ENCODE peak calls at places on chromosomes 6 and 20, in five cellular contexts. R is mesothelial cell of epicardium, Y is DMS 273 treated with DMSO at 0.1 percent for 48 hours, B is anterior cingulate cortex, W is HS-5. J is an unnamed sample.

GRCh38 chr6:100461273-100461919 is 3.3 kb downstream of the SIM1 start:
- DNase-seq in W (peak; percentile 44), B (no peak), Y (peak; percentile 70), R (no peak), J (no peak)

GRCh38 chr20:17083738-17084137 is 143.1 kb upstream of the PCSK2 start:
- DNase-seq in B (no peak), W (no peak), R (no peak), Y (no peak), J (no peak)

GRCh38 chr20:13430346-13431002 is 208.3 kb downstream of the TASP1 start:
- DNase-seq in B (no peak), Y (no peak), R (no peak), W (no peak), J (no peak)

GRCh38 chr6:7691675-7692452 is 34.0 kb upstream of the BMP6 start:
- DNase-seq in B (no peak), W (no peak), Y (no peak), R (no peak), J (no peak)

GRCh38 chr6:163489584-163489983 is 75.1 kb downstream of the QKI start:
- DNase-seq in Y (no peak), R (no peak), B (no peak), W (no peak), J (no peak)

GRCh38 chr6:132388291-132388690 is 13.0 kb downstream of the MOXD1 start:
- DNase-seq in R (no peak), Y (no peak), W (no peak), B (no peak), J (no peak)

GRCh38 chr6:113734886-113735481 is 122.2 kb upstream of the MARCKS start:
- DNase-seq in Y (peak; percentile 4), W (no peak), B (no peak), R (no peak), J (no peak)

GRCh38 chr6:30836957-30837356 is 47.4 kb upstream of the DDR1 start:
- DNase-seq in W (no peak), Y (no peak), R (no peak), B (no peak), J (no peak)

GRCh38 chr20:44993343-44993742 is 27.0 kb downstream of the STK4 start:
- DNase-seq in Y (no peak), W (no peak), B (no peak), R (no peak), J (no peak)

GRCh38 chr6:22756365-22756764 is 187.0 kb downstream of the HDGFL1 start:
- DNase-seq in B (no peak), R (no peak), Y (no peak), W (no peak), J (no peak)

GRCh38 chr6:162621246-162621645 is 106.3 kb downstream of the PRKN start:
- DNase-seq in R (no peak), B (no peak), W (peak; percentile 13), Y (no peak), J (no peak)

GRCh38 chr20:52768649-52769048 is 203.5 kb upstream of the TSHZ2 start:
- DNase-seq in R (no peak), B (no peak), W (no peak), Y (no peak), J (no peak)

GRCh38 chr6:15152720-15153119 is 93.1 kb upstream of the JARID2 start:
- DNase-seq in W (no peak), Y (peak; percentile 88), R (no peak), B (no peak), J (no peak)

GRCh38 chr6:105851586-105851985 is 234.6 kb upstream of the PRDM1 start:
- DNase-seq in R (no peak), B (no peak), W (no peak), Y (no peak), J (no peak)

GRCh38 chr6:138115191-138115590 is 8.0 kb upstream of the PERP start:
- DNase-seq in B (no peak), W (no peak), Y (no peak), R (no peak), J (peak; percentile 8)

GRCh38 chr6:144582939-144583613 is 297.9 kb downstream of the UTRN start:
- DNase-seq in W (no peak), Y (no peak), B (no peak), R (no peak), J (no peak)

GRCh38 chr20:43541214-43541613 is 17.6 kb upstream of the SGK2 start:
- DNase-seq in R (no peak), W (peak; percentile 46), B (no peak), Y (no peak), J (no peak)

J was measured in RPMI8226.